ENCODE peak calls at places on chromosomes 2 and 18, in nine cellular contexts. One of them, this sample, is unnamed.

GRCh38 chr2:85475801-85476610 is 57.5 kb downstream of the SH2D6 start:
- DNase-seq in ovary: no peak
- DNase-seq in aorta: no peak
- DNase-seq in fibroblast of lung: no peak
- DNase-seq in tibial artery: no peak
- DNase-seq in astrocyte of the spinal cord: no peak
- DNase-seq in right lobe of liver: peak; percentile 51
- DNase-seq in GM12864: no peak
- DNase-seq in adrenal gland: no peak
- DNase-seq in this sample: no peak

GRCh38 chr2:9196637-9197036 is 10.0 kb upstream of the ASAP2 start:
- DNase-seq in ovary: no peak
- DNase-seq in aorta: no peak
- DNase-seq in fibroblast of lung: no peak
- DNase-seq in tibial artery: no peak
- DNase-seq in astrocyte of the spinal cord: no peak
- DNase-seq in right lobe of liver: no peak
- DNase-seq in GM12864: no peak
- DNase-seq in adrenal gland: peak; percentile 36
- DNase-seq in this sample: no peak

GRCh38 chr18:2970762-2971659 is 41.9 kb downstream of the LPIN2 start:
- DNase-seq in ovary: no peak
- DNase-seq in aorta: no peak
- DNase-seq in fibroblast of lung: no peak
- DNase-seq in tibial artery: no peak
- DNase-seq in astrocyte of the spinal cord: no peak
- DNase-seq in right lobe of liver: no peak
- DNase-seq in GM12864: no peak
- DNase-seq in adrenal gland: no peak
- DNase-seq in this sample: no peak

GRCh38 chr18:63619661-63620060 is 24.4 kb downstream of the SERPINB4 start:
- DNase-seq in ovary: no peak
- DNase-seq in aorta: no peak
- DNase-seq in fibroblast of lung: no peak
- DNase-seq in tibial artery: no peak
- DNase-seq in astrocyte of the spinal cord: no peak
- DNase-seq in right lobe of liver: no peak
- DNase-seq in GM12864: no peak
- DNase-seq in adrenal gland: no peak
- DNase-seq in this sample: no peak

GRCh38 chr2:193988784-193989183 is 1668.2 kb upstream of the SLC39A10 start:
- DNase-seq in ovary: no peak
- DNase-seq in aorta: no peak
- DNase-seq in fibroblast of lung: no peak
- DNase-seq in tibial artery: no peak
- DNase-seq in astrocyte of the spinal cord: no peak
- DNase-seq in right lobe of liver: no peak
- DNase-seq in GM12864: no peak
- DNase-seq in adrenal gland: no peak
- DNase-seq in this sample: no peak

GRCh38 chr2:223187256-223187655 is 135.3 kb downstream of the KCNE4 start:
- DNase-seq in ovary: no peak
- DNase-seq in aorta: no peak
- DNase-seq in fibroblast of lung: no peak
- DNase-seq in tibial artery: no peak
- DNase-seq in astrocyte of the spinal cord: no peak
- DNase-seq in right lobe of liver: no peak
- DNase-seq in GM12864: no peak
- DNase-seq in adrenal gland: no peak
- DNase-seq in this sample: no peak

GRCh38 chr18:36697905-36698304 is 130.9 kb downstream of the TPGS2 start:
- DNase-seq in ovary: no peak
- DNase-seq in aorta: no peak
- DNase-seq in fibroblast of lung: peak; percentile 51
- DNase-seq in tibial artery: peak; percentile 46
- DNase-seq in astrocyte of the spinal cord: peak; percentile 89
- DNase-seq in right lobe of liver: no peak
- DNase-seq in GM12864: no peak
- DNase-seq in adrenal gland: no peak
- DNase-seq in this sample: no peak

GRCh38 chr2:7014201-7014640 is 97.0 kb downstream of the RNF144A start:
- DNase-seq in ovary: no peak
- DNase-seq in aorta: no peak
- DNase-seq in fibroblast of lung: no peak
- DNase-seq in tibial artery: no peak
- DNase-seq in astrocyte of the spinal cord: peak; percentile 89
- DNase-seq in right lobe of liver: no peak
- DNase-seq in GM12864: no peak
- DNase-seq in adrenal gland: peak; percentile 65
- DNase-seq in this sample: peak; percentile 80

GRCh38 chr2:124081154-124081771 is 56.2 kb downstream of the CNTNAP5 start:
- DNase-seq in ovary: no peak
- DNase-seq in aorta: no peak
- DNase-seq in fibroblast of lung: no peak
- DNase-seq in tibial artery: no peak
- DNase-seq in astrocyte of the spinal cord: no peak
- DNase-seq in right lobe of liver: no peak
- DNase-seq in GM12864: no peak
- DNase-seq in adrenal gland: no peak
- DNase-seq in this sample: no peak

GRCh38 chr2:134122610-134123009 is 131.3 kb upstream of the MGAT5 start:
- DNase-seq in ovary: no peak
- DNase-seq in aorta: no peak
- DNase-seq in fibroblast of lung: no peak
- DNase-seq in tibial artery: no peak
- DNase-seq in astrocyte of the spinal cord: no peak
- DNase-seq in right lobe of liver: no peak
- DNase-seq in GM12864: no peak
- DNase-seq in adrenal gland: no peak
- DNase-seq in this sample: no peak

GRCh38 chr2:232138441-232138840 is 176.9 kb downstream of the DIS3L2 start:
- DNase-seq in ovary: no peak
- DNase-seq in aorta: no peak
- DNase-seq in fibroblast of lung: no peak
- DNase-seq in tibial artery: no peak
- DNase-seq in astrocyte of the spinal cord: no peak
- DNase-seq in right lobe of liver: no peak
- DNase-seq in GM12864: no peak
- DNase-seq in adrenal gland: no peak
- DNase-seq in this sample: no peak

GRCh38 chr2:119730598-119731278 is 29.0 kb upstream of the PTPN4 start:
- DNase-seq in ovary: no peak
- DNase-seq in aorta: no peak
- DNase-seq in fibroblast of lung: no peak
- DNase-seq in tibial artery: no peak
- DNase-seq in astrocyte of the spinal cord: no peak
- DNase-seq in right lobe of liver: peak; percentile 35
- DNase-seq in GM12864: no peak
- DNase-seq in adrenal gland: peak; percentile 28
- DNase-seq in this sample: no peak

GRCh38 chr2:130920417-130921030 is 83.8 kb downstream of the ARHGEF4 start:
- DNase-seq in ovary: no peak
- DNase-seq in aorta: no peak
- DNase-seq in fibroblast of lung: peak; percentile 72
- DNase-seq in tibial artery: peak; percentile 57
- DNase-seq in astrocyte of the spinal cord: peak; percentile 72
- DNase-seq in right lobe of liver: peak; percentile 62
- DNase-seq in GM12864: peak; percentile 7
- DNase-seq in adrenal gland: peak; percentile 84
- DNase-seq in this sample: peak; percentile 69

GRCh38 chr2:169623224-169623623 is 39.1 kb downstream of the PPIG start:
- DNase-seq in ovary: no peak
- DNase-seq in aorta: no peak
- DNase-seq in fibroblast of lung: no peak
- DNase-seq in tibial artery: no peak
- DNase-seq in astrocyte of the spinal cord: no peak
- DNase-seq in right lobe of liver: no peak
- DNase-seq in GM12864: no peak
- DNase-seq in adrenal gland: no peak
- DNase-seq in this sample: no peak

GRCh38 chr2:44120428-44120827 is 48.2 kb upstream of the PPM1B start:
- DNase-seq in ovary: no peak
- DNase-seq in aorta: no peak
- DNase-seq in fibroblast of lung: peak; percentile 88
- DNase-seq in tibial artery: no peak
- DNase-seq in astrocyte of the spinal cord: peak; percentile 89
- DNase-seq in right lobe of liver: no peak
- DNase-seq in GM12864: no peak
- DNase-seq in adrenal gland: no peak
- DNase-seq in this sample: no peak

GRCh38 chr2:152571035-152571766 is 146.1 kb downstream of the PRPF40A start:
- DNase-seq in ovary: no peak
- DNase-seq in aorta: no peak
- DNase-seq in fibroblast of lung: no peak
- DNase-seq in tibial artery: peak; percentile 34
- DNase-seq in astrocyte of the spinal cord: no peak
- DNase-seq in right lobe of liver: no peak
- DNase-seq in GM12864: no peak
- DNase-seq in adrenal gland: no peak
- DNase-seq in this sample: no peak

GRCh38 chr2:70703900-70704549 is 64.0 kb downstream of the ADD2 start:
- DNase-seq in ovary: no peak
- DNase-seq in aorta: no peak
- DNase-seq in fibroblast of lung: no peak
- DNase-seq in tibial artery: no peak
- DNase-seq in astrocyte of the spinal cord: no peak
- DNase-seq in right lobe of liver: no peak
- DNase-seq in GM12864: no peak
- DNase-seq in adrenal gland: peak; percentile 45
- DNase-seq in this sample: no peak

GRCh38 chr2:208595386-208596275 is 189.0 kb downstream of the PTH2R start:
- DNase-seq in ovary: no peak
- DNase-seq in aorta: no peak
- DNase-seq in fibroblast of lung: no peak
- DNase-seq in tibial artery: no peak
- DNase-seq in astrocyte of the spinal cord: peak; percentile 1
- DNase-seq in right lobe of liver: no peak
- DNase-seq in GM12864: no peak
- DNase-seq in adrenal gland: no peak
- DNase-seq in this sample: no peak

GRCh38 chr2:5693288-5694015 is 1.3 kb downstream of the SOX11 start:
- DNase-seq in ovary: no peak
- DNase-seq in aorta: no peak
- DNase-seq in fibroblast of lung: peak; percentile 26
- DNase-seq in tibial artery: no peak
- DNase-seq in astrocyte of the spinal cord: peak; percentile 49
- DNase-seq in right lobe of liver: no peak
- DNase-seq in GM12864: no peak
- DNase-seq in adrenal gland: no peak
- DNase-seq in this sample: no peak

GRCh38 chr18:8208716-8209115 is 400.5 kb upstream of the RAB12 start:
- DNase-seq in ovary: no peak
- DNase-seq in aorta: no peak
- DNase-seq in fibroblast of lung: no peak
- DNase-seq in tibial artery: no peak
- DNase-seq in astrocyte of the spinal cord: no peak
- DNase-seq in right lobe of liver: no peak
- DNase-seq in GM12864: no peak
- DNase-seq in adrenal gland: no peak
- DNase-seq in this sample: no peak

GRCh38 chr2:19764998-19765397 is 136.8 kb downstream of the TTC32 start:
- DNase-seq in ovary: no peak
- DNase-seq in aorta: no peak
- DNase-seq in fibroblast of lung: peak; percentile 59
- DNase-seq in tibial artery: no peak
- DNase-seq in astrocyte of the spinal cord: no peak
- DNase-seq in right lobe of liver: no peak
- DNase-seq in GM12864: no peak
- DNase-seq in adrenal gland: no peak
- DNase-seq in this sample: no peak

GRCh38 chr2:108621087-108621559 is 86.9 kb downstream of the LIMS1 start:
- DNase-seq in ovary: no peak
- DNase-seq in aorta: no peak
- DNase-seq in fibroblast of lung: no peak
- DNase-seq in tibial artery: no peak
- DNase-seq in astrocyte of the spinal cord: peak; percentile 46
- DNase-seq in right lobe of liver: no peak
- DNase-seq in GM12864: peak; percentile 75
- DNase-seq in adrenal gland: no peak
- DNase-seq in this sample: no peak

GRCh38 chr2:47205576-47206141 is 50.6 kb upstream of the STPG4 start:
- DNase-seq in ovary: peak; percentile 69
- DNase-seq in aorta: no peak
- DNase-seq in fibroblast of lung: no peak
- DNase-seq in tibial artery: no peak
- DNase-seq in astrocyte of the spinal cord: no peak
- DNase-seq in right lobe of liver: no peak
- DNase-seq in GM12864: no peak
- DNase-seq in adrenal gland: peak; percentile 85
- DNase-seq in this sample: no peak

GRCh38 chr18:23377669-23378469 is 75.2 kb upstream of the RIOK3 start:
- DNase-seq in ovary: no peak
- DNase-seq in aorta: no peak
- DNase-seq in fibroblast of lung: peak; percentile 89
- DNase-seq in tibial artery: no peak
- DNase-seq in astrocyte of the spinal cord: peak; percentile 90
- DNase-seq in right lobe of liver: no peak
- DNase-seq in GM12864: no peak
- DNase-seq in adrenal gland: no peak
- DNase-seq in this sample: no peak
- H3K4me3 ChIP-seq in ovary: no peak overlapping the region
- H3K4me3 ChIP-seq in aorta: no peak overlapping the region
- H3K4me3 ChIP-seq in fibroblast of lung: no peak overlapping the region
- H3K4me3 ChIP-seq in tibial artery: no peak overlapping the region
- H3K4me3 ChIP-seq in astrocyte of the spinal cord: no peak overlapping the region
- H3K4me3 ChIP-seq in right lobe of liver: no peak overlapping the region
- H3K4me3 ChIP-seq in GM12864: no peak overlapping the region
- H3K4me3 ChIP-seq in adrenal gland: no peak overlapping the region
- H3K4me3 ChIP-seq in this sample: no peak overlapping the region

GRCh38 chr18:12860530-12860929 is 23.5 kb downstream of the PTPN2 start:
- DNase-seq in ovary: no peak
- DNase-seq in aorta: no peak
- DNase-seq in fibroblast of lung: no peak
- DNase-seq in tibial artery: no peak
- DNase-seq in astrocyte of the spinal cord: no peak
- DNase-seq in right lobe of liver: no peak
- DNase-seq in GM12864: no peak
- DNase-seq in adrenal gland: no peak
- DNase-seq in this sample: no peak
- H3K4me3 ChIP-seq in ovary: no peak overlapping the region
- H3K4me3 ChIP-seq in aorta: no peak overlapping the region
- H3K4me3 ChIP-seq in fibroblast of lung: no peak overlapping the region
- H3K4me3 ChIP-seq in tibial artery: no peak overlapping the region
- H3K4me3 ChIP-seq in astrocyte of the spinal cord: no peak overlapping the region
- H3K4me3 ChIP-seq in right lobe of liver: no peak overlapping the region
- H3K4me3 ChIP-seq in GM12864: no peak overlapping the region
- H3K4me3 ChIP-seq in adrenal gland: no peak overlapping the region
- H3K4me3 ChIP-seq in this sample: no peak overlapping the region

GRCh38 chr18:5627756-5628511 is 84.1 kb upstream of the EPB41L3 start:
- DNase-seq in ovary: no peak
- DNase-seq in aorta: no peak
- DNase-seq in fibroblast of lung: peak; percentile 1
- DNase-seq in tibial artery: no peak
- DNase-seq in astrocyte of the spinal cord: no peak
- DNase-seq in right lobe of liver: no peak
- DNase-seq in GM12864: no peak
- DNase-seq in adrenal gland: no peak
- DNase-seq in this sample: no peak
- H3K4me3 ChIP-seq in ovary: peak overlapping the region; percentile 59
- H3K4me3 ChIP-seq in aorta: peak overlapping the region; percentile 54
- H3K4me3 ChIP-seq in fibroblast of lung: peak overlapping the region; percentile 52
- H3K4me3 ChIP-seq in tibial artery: peak overlapping the region; percentile 55
- H3K4me3 ChIP-seq in astrocyte of the spinal cord: peak overlapping the region; percentile 43
- H3K4me3 ChIP-seq in right lobe of liver: peak overlapping the region; percentile 53
- H3K4me3 ChIP-seq in GM12864: peak overlapping the region; percentile 51
- H3K4me3 ChIP-seq in adrenal gland: peak overlapping the region; percentile 88
- H3K4me3 ChIP-seq in this sample: peak overlapping the region; percentile 72

GRCh38 chr2:60356346-60356745 is 197.1 kb downstream of the BCL11A start:
- DNase-seq in ovary: no peak
- DNase-seq in aorta: no peak
- DNase-seq in fibroblast of lung: no peak
- DNase-seq in tibial artery: no peak
- DNase-seq in astrocyte of the spinal cord: no peak
- DNase-seq in right lobe of liver: no peak
- DNase-seq in GM12864: no peak
- DNase-seq in adrenal gland: no peak
- DNase-seq in this sample: no peak
- H3K4me3 ChIP-seq in ovary: no peak overlapping the region
- H3K4me3 ChIP-seq in aorta: no peak overlapping the region
- H3K4me3 ChIP-seq in fibroblast of lung: no peak overlapping the region
- H3K4me3 ChIP-seq in tibial artery: no peak overlapping the region
- H3K4me3 ChIP-seq in astrocyte of the spinal cord: no peak overlapping the region
- H3K4me3 ChIP-seq in right lobe of liver: no peak overlapping the region
- H3K4me3 ChIP-seq in GM12864: no peak overlapping the region
- H3K4me3 ChIP-seq in adrenal gland: no peak overlapping the region
- H3K4me3 ChIP-seq in this sample: no peak overlapping the region

This sample was measured in dorsolateral prefrontal cortex.